ENCODE peak calls at places on chromosomes 7 and 10, in five cellular contexts. W is HepG2, A is K562, S is GM12878, O is H1. P is an unnamed sample.

GRCh38 chr10:77162697-77163096 is 474.9 kb downstream of the KCNMA1 start:
- DNase-seq in S (no peak), O (no peak), A (no peak), W (no peak), P (no peak)

GRCh38 chr10:15718495-15719061 is 1.1 kb downstream of the ITGA8 start:
- DNase-seq in A (no peak), S (no peak), W (no peak), O (no peak), P (no peak)

GRCh38 chr10:23994459-23995046 is 214.4 kb upstream of the KIAA1217 start:
- DNase-seq in O (peak), W (peak), S (peak), A (peak), P (peak)

GRCh38 chr10:106410331-106410730 is 754.2 kb downstream of the SORCS1 start:
- DNase-seq in W (no peak), S (no peak), A (no peak), O (no peak), P (no peak)

GRCh38 chr10:86284355-86285105 is 82.1 kb downstream of the GRID1 start:
- DNase-seq in S (no peak), A (no peak), O (no peak), W (no peak), P (no peak)

GRCh38 chr7:75889826-75890225 is 11.0 kb downstream of the RHBDD2 start:
- DNase-seq in S (no peak), O (no peak), A (no peak), W (no peak), P (no peak)

GRCh38 chr7:114986805-114987204 is 64.9 kb downstream of the MDFIC start:
- DNase-seq in S (no peak), A (no peak), O (no peak), W (no peak), P (no peak)

GRCh38 chr7:32436529-32436928 is 53.7 kb downstream of the LSM5 start:
- DNase-seq in S (no peak), A (no peak), O (no peak), W (no peak), P (no peak)

GRCh38 chr7:122182081-122182480 is 38.0 kb upstream of the AASS start:
- DNase-seq in W (no peak), O (no peak), A (no peak), S (no peak), P (no peak)

GRCh38 chr7:32255036-32255435 is 184.8 kb upstream of the PDE1C start:
- DNase-seq in O (no peak), W (no peak), A (no peak), S (no peak), P (no peak)

GRCh38 chr10:124605001-124605370 is 139.2 kb downstream of the FAM53B start:
- DNase-seq in S (no peak), W (no peak), A (no peak), O (no peak), P (no peak)

GRCh38 chr10:110498087-110498981 is 627 bp downstream of the DUSP5 start:
- DNase-seq in O (no peak), A (peak), W (no peak), S (no peak), P (peak)

GRCh38 chr10:68696018-68696417 is 25.0 kb upstream of the CCAR1 start:
- DNase-seq in A (no peak), S (no peak), W (no peak), O (no peak), P (no peak)

GRCh38 chr10:95266674-95267095 is 24.1 kb downstream of the PDLIM1 start:
- DNase-seq in W (peak), S (no peak), A (peak), O (no peak), P (peak)

GRCh38 chr10:13627459-13628310 is 40.9 kb downstream of the PRPF18 start:
- DNase-seq in A (no peak), S (no peak), O (no peak), W (no peak), P (no peak)

GRCh38 chr7:128876978-128877755 is 14.5 kb downstream of the ATP6V1F start:
- DNase-seq in A (no peak), S (no peak), O (no peak), W (no peak), P (no peak)

GRCh38 chr10:49230004-49230403 is 41.8 kb upstream of the TMEM273 start:
- DNase-seq in W (no peak), S (no peak), O (no peak), A (no peak), P (no peak)

GRCh38 chr10:123485577-123485976 is 180.6 kb upstream of the GPR26 start:
- DNase-seq in S (no peak), O (no peak), A (no peak), W (no peak), P (no peak)

GRCh38 chr7:152462995-152463713 is 27.4 kb upstream of the KMT2C start:
- DNase-seq in W (no peak), S (no peak), O (no peak), A (peak), P (no peak)

GRCh38 chr10:73168486-73168844 is 546 bp downstream of the FAM149B1 start:
- DNase-seq in W (peak), S (no peak), O (peak), A (no peak), P (no peak)

GRCh38 chr7:4670791-4671190 is 11.3 kb upstream of the FOXK1 start:
- DNase-seq in W (no peak), A (no peak), O (no peak), S (no peak), P (no peak)

GRCh38 chr7:77460057-77460486 is 43.9 kb upstream of the GSAP start:
- DNase-seq in S (no peak), A (no peak), O (no peak), W (peak), P (no peak)

GRCh38 chr7:9921326-9921725 is 1052.3 kb upstream of the PHF14 start:
- DNase-seq in S (no peak), W (no peak), O (no peak), A (no peak), P (no peak)

GRCh38 chr7:158075633-158076001 is 512.0 kb downstream of the PTPRN2 start:
- DNase-seq in O (no peak), W (no peak), S (no peak), A (no peak), P (peak)

GRCh38 chr10:6053816-6054581 is 8.2 kb downstream of the IL2RA start:
- DNase-seq in A (peak), W (peak), O (no peak), S (no peak), P (no peak)

GRCh38 chr7:15199482-15199881 is 296.9 kb upstream of the DGKB start:
- DNase-seq in S (no peak), W (no peak), A (no peak), O (no peak), P (peak)

GRCh38 chr10:103333934-103334520 is 16.9 kb downstream of the PCGF6 start:
- DNase-seq in S (no peak), W (peak), O (no peak), A (no peak), P (peak)

GRCh38 chr7:23242935-23243334 is 3.6 kb upstream of the GPNMB start:
- DNase-seq in A (no peak), S (no peak), O (no peak), W (no peak), P (no peak)

GRCh38 chr10:99629625-99629978 is 9.4 kb upstream of the SLC25A28 start:
- DNase-seq in S (no peak), O (no peak), W (no peak), A (no peak), P (no peak)

GRCh38 chr7:142854505-142855400 is at the start of gene EPHB6:
- DNase-seq in S (no peak), A (peak), W (no peak), O (no peak), P (peak)

GRCh38 chr10:21831986-21832735 is 171.4 kb downstream of the DNAJC1 start:
- DNase-seq in A (no peak), W (no peak), S (no peak), O (no peak), P (no peak)

GRCh38 chr10:61097026-61097425 is 153.0 kb upstream of the RHOBTB1 start:
- DNase-seq in W (no peak), S (no peak), A (no peak), O (no peak), P (no peak)

GRCh38 chr7:133310232-133310852 is 57.5 kb downstream of the EXOC4 start:
- DNase-seq in S (no peak), O (no peak), A (no peak), W (peak), P (no peak)

GRCh38 chr7:13032524-13032923 is 345.1 kb downstream of the ARL4A start:
- DNase-seq in O (no peak), S (no peak), W (no peak), A (no peak), P (no peak)
- TF ChIP-seq USF2 in O (no peak), S (no peak), W (no peak), A (no peak), P (no peak)

GRCh38 chr10:12202230-12202629 is 6.2 kb downstream of the CDC123 start:
- DNase-seq in O (no peak), W (no peak), A (no peak), S (no peak), P (no peak)
- H3K27ac ChIP-seq in O (no peak), W (no peak), A (no peak), S (no peak), P (no peak)

DNA sequence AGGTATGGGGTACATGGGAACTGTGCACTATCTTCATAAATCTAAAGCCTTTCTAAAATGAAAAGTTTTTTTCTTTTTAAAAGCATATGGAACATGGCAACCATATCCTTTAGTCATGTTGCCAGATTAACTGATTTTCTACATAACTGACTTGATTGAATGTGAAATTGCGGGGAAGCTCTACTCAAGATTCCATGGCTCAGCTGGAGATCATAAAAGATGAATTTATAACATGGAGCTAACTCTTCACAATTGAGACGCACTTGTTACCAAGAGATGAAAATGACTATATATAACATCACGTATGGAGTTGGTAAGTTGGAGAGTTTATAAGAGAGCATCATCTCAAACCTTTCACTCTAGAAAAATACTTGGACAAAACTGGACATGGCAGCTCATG is 190.2 kb upstream of the MYO3A start:
- DNase-seq in O (no peak), S (no peak), W (no peak), A (no peak), P (no peak)
- TF ChIP-seq SIN3A in O (no peak), S (no peak), W (no peak), A (no peak), P (no peak)

DNA sequence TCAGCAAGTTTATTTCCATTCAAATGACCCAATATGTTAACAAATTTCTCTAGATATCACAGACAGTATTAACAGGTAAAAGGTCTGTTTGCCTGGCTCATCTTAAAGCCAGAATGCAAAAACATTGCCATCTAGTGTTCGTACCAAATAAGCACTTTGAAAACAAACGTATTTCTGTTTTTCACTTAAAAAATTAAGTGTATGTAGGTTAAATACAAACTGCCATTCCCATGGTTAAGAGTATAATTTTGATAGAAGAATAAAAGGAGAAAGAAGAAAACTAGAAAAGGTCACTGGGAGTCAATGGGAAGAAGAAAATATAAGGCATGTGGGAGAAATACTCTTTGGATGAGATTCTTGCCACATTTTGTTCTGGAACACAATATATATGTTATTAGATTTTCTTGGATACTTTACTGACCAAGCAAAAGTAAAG is 51.0 kb downstream of the ORC5 start:
- DNase-seq in W (peak), O (no peak), A (no peak), S (no peak), P (peak)
- TF ChIP-seq USF2 in W (no peak), O (no peak), A (no peak), S (no peak), P (no peak)

DNA sequence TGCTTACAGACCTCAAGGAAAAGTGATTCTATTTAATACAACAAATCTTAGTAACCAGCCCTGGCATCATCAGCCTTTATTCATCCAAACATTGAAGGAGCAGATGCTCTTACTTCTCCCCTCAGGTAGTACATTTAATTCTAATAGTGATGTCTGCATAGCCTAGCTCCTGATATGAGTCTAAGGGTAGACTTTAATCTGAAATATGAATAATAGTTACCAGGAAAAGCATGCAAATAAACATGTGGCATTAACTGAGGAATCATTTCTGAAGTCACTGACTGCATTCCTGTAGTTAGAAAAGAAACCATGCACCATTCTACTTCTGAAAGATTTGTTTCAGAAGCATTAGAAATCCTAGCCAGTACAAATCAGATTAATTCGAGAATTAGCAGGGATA is 25.7 kb upstream of the LMBR1 start:
- DNase-seq in W (no peak), S (no peak), O (no peak), A (no peak), P (no peak)
- H3K27ac ChIP-seq in W (no peak), S (no peak), O (no peak), A (no peak), P (no peak)

DNA sequence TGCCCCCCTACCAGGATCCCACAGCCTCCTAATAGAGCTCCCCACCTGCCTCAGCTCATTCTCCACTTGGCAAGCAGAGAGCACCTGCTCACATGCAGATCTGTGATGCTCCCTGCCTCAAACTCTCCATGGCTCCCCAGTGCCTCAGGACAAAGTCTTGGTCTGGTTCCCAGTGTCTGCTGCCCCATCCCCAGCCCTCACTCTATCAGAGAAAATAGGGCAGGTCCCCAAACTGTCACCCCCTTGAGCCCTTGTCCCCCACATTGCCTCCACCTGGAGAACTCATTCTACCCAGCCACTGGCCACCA is 20.8 kb upstream of the ELN start:
- DNase-seq in W (no peak), A (no peak), O (no peak), S (no peak), P (no peak)
- TF ChIP-seq SIN3A in W (no peak), A (no peak), O (no peak), S (no peak), P (no peak)